ENCODE peak calls at places on chromosomes 5 and 9, in six cellular contexts. U is CD4-positive, alpha-beta memory T cell; K is AG09309; Q is B cell; I is NCI-H2081; L is hippocampal formation. O is an unnamed sample.

GRCh38 chr9:95505676-95506437 is 10.9 kb downstream of the PTCH1 start:
- DNase-seq in U (no peak), K (no peak), Q (no peak), I (peak), L (peak), O (peak)

GRCh38 chr5:138951986-138952735 is 77.0 kb upstream of the LRRTM2 start:
- DNase-seq in U (no peak), K (no peak), Q (no peak), I (no peak), L (no peak), O (no peak)

GRCh38 chr5:168679515-168679920 is 100.3 kb upstream of the PANK3 start:
- DNase-seq in U (peak), K (peak), Q (no peak), I (peak), L (peak), O (peak)

GRCh38 chr5:115379622-115380344 is 83.3 kb upstream of the CCDC112 start:
- DNase-seq in U (no peak), K (no peak), Q (no peak), I (peak), L (no peak), O (no peak)

GRCh38 chr9:115106642-115107041 is 11.3 kb downstream of the TNC start:
- DNase-seq in U (no peak), K (no peak), Q (no peak), I (no peak), L (no peak), O (no peak)

GRCh38 chr5:128143911-128144310 is 60.3 kb downstream of the SLC12A2 start:
- DNase-seq in U (no peak), K (no peak), Q (no peak), I (no peak), L (no peak), O (no peak)

GRCh38 chr5:45680950-45681349 is 15.2 kb downstream of the HCN1 start:
- DNase-seq in U (no peak), K (no peak), Q (no peak), I (no peak), L (no peak), O (no peak)

GRCh38 chr9:35566417-35566816 is 38.6 kb upstream of the TESK1 start:
- DNase-seq in U (no peak), K (peak), Q (no peak), I (no peak), L (no peak), O (no peak)

GRCh38 chr5:10975915-10976314 is 214.9 kb upstream of the DAP start:
- DNase-seq in U (no peak), K (no peak), Q (no peak), I (no peak), L (no peak), O (no peak)

GRCh38 chr9:96661711-96662110 is 6.6 kb upstream of the PRXL2C start:
- DNase-seq in U (no peak), K (no peak), Q (no peak), I (no peak), L (no peak), O (no peak)